ENCODE peak calls at places on chromosome 3, in four cellular contexts. J is HCT116, Q is aorta, H is cardiac muscle cell. I is an unnamed sample.
A peak's percentile ranks its signal among the peaks of the same experiment; 100 is the strongest.

GRCh38 chr3:181567446-181568075 is 144.2 kb upstream of the SOX2 start:
- DNase-seq in J (no peak), Q (no peak), H (no peak), I (no peak)

GRCh38 chr3:67437090-67437489 is 217.3 kb downstream of the SUCLG2 start:
- DNase-seq in J (no peak), Q (no peak), H (peak; percentile 18), I (no peak)

GRCh38 chr3:113035387-113035982 is 44.7 kb downstream of the GTPBP8 start:
- DNase-seq in J (peak; percentile 50), Q (no peak), H (peak; percentile 74), I (no peak)

GRCh38 chr3:98980915-98981596 is 79.6 kb upstream of the DCBLD2 start:
- DNase-seq in J (peak; percentile 57), Q (no peak), H (peak; percentile 20), I (no peak)

GRCh38 chr3:143897558-143898305 is 49.5 kb upstream of the SLC9A9 start:
- DNase-seq in J (no peak), Q (no peak), H (peak; percentile 92), I (no peak)

GRCh38 chr3:156599475-156599874 is 44.6 kb upstream of the SSR3 start:
- DNase-seq in J (no peak), Q (no peak), H (no peak), I (no peak)

GRCh38 chr3:126959144-126959920 is 23.6 kb upstream of the PLXNA1 start:
- DNase-seq in J (no peak), Q (peak; percentile 55), H (no peak), I (no peak)

GRCh38 chr3:44968447-44968858 is 7.5 kb downstream of the ZDHHC3 start:
- DNase-seq in J (no peak), Q (no peak), H (no peak), I (no peak)

GRCh38 chr3:128439226-128439625 is 27.5 kb downstream of the DNAJB8 start:
- DNase-seq in J (no peak), Q (no peak), H (no peak), I (no peak)

GRCh38 chr3:173939319-173939718 is 541.8 kb downstream of the NLGN1 start:
- DNase-seq in J (no peak), Q (no peak), H (no peak), I (no peak)

GRCh38 chr3:189324538-189325138 is 152.9 kb downstream of the TPRG1 start:
- DNase-seq in J (peak; percentile 99), Q (no peak), H (peak; percentile 70), I (no peak)

GRCh38 chr3:127342735-127343134 is 54.9 kb upstream of the PRR20G start:
- DNase-seq in J (no peak), Q (no peak), H (no peak), I (no peak)

GRCh38 chr3:196886175-196886574 is 18.5 kb downstream of the SENP5 start:
- DNase-seq in J (no peak), Q (no peak), H (no peak), I (no peak)

GRCh38 chr3:65732060-65732933 is 306.4 kb downstream of the MAGI1 start:
- DNase-seq in J (peak; percentile 29), Q (no peak), H (peak; percentile 73), I (no peak)

GRCh38 chr3:56347219-56347871 is 120.9 kb downstream of the ERC2 start:
- DNase-seq in J (no peak), Q (no peak), H (peak; percentile 18), I (no peak)

GRCh38 chr3:141955163-141955562 is 78.7 kb downstream of the ATP1B3 start:
- DNase-seq in J (no peak), Q (no peak), H (no peak), I (no peak)

GRCh38 chr3:175737646-175738572 is 878.8 kb downstream of the NAALADL2 start:
- DNase-seq in J (no peak), Q (no peak), H (peak; percentile 1), I (peak; percentile 5)

DNA sequence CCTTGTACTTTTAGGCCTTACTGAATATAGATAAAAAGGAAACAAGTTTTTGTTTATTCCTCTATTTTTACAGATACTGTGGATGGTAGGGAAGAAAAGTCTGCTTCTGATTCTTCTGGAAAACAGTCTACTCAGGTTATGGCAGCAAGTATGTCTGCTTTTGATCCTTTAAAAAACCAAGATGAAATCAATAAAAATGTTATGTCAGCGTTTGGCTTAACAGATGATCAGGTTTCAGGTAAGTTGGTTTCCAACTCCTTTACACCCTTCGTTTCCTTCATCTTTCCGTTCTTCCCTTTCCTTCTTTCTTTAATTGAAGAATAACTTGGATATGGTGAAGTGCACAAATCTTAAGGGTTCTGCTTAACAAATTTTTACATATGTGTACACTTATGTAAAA is 23.1 kb downstream of the TFG start:
- DNase-seq in J (no peak), Q (no peak), H (no peak), I (no peak)
- H3K36me3 ChIP-seq in J (peaks cover 35% of the 10 kb centered on the region), Q (peaks cover 5% of the 10 kb centered on the region), H (peaks cover 52% of the 10 kb centered on the region), I (peaks cover 96% of the 10 kb centered on the region)

DNA sequence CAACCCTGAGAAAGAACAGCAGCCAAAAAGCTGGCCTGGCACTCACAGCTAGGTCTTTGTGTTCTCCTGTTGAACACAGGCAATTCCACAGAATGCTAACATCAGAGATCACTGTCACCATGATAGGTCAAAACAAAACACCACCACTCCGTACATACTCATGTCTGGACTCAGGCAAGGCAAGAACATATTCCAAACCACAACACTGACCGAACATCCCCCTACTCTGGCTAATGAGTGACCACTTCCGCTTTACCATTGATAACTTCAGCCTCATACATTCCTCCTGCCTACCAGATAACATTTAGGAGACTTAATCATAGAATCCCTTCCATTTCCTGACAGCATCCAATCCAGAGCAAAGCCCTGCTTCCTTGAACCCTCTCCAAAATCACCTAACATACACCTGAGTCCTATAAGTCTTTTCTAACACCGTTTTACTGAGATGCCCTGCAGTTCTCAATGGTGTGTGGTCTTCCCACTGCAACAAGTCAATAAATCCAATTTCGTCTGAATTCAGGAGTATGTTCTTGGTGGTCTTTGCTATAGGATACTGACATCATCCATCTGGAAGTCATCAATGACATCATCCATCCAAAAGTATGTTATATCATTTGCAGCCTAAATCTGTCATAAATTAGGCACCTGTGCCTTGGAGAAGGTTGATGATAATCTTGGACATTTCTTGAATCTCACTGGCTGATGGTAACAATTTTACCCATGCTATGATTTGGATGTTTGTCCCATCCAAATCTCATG is 23.7 kb downstream of the RIOX2 start:
- DNase-seq in J (no peak), Q (no peak), H (peak; percentile 62), I (no peak)
- H3K36me3 ChIP-seq in J (peaks cover 50% of the 10 kb centered on the region), Q (peaks cover 13% of the 10 kb centered on the region), H (peaks cover 31% of the 10 kb centered on the region), I (no peaks in the 10 kb centered on the region)

GRCh38 chr3:15896500-15896899 is 98.7 kb upstream of the ANKRD28 start:
- DNase-seq in J (no peak), Q (no peak), H (no peak), I (no peak)

GRCh38 chr3:15892828-15893227 is 95.0 kb upstream of the ANKRD28 start:
- DNase-seq in J (no peak), Q (no peak), H (no peak), I (no peak)

GRCh38 chr3:15892311-15892710 is 94.5 kb upstream of the ANKRD28 start:
- DNase-seq in J (no peak), Q (no peak), H (no peak), I (no peak)

GRCh38 chr3:15889936-15890335 is 92.2 kb upstream of the ANKRD28 start:
- DNase-seq in J (no peak), Q (no peak), H (no peak), I (no peak)

GRCh38 chr3:15894382-15894781 is 96.6 kb upstream of the ANKRD28 start:
- DNase-seq in J (no peak), Q (no peak), H (no peak), I (no peak)
- H3K36me3 ChIP-seq in J (no peaks in the 10 kb centered on the region), Q (no peaks in the 10 kb centered on the region), H (no peaks in the 10 kb centered on the region), I (no peaks in the 10 kb centered on the region)

GRCh38 chr3:186080849-186081438 is 27.9 kb downstream of the ETV5 start:
- DNase-seq in J (no peak), Q (no peak), H (no peak), I (no peak)
- H3K36me3 ChIP-seq in J (peaks cover 13% of the 10 kb centered on the region), Q (no peaks in the 10 kb centered on the region), H (no peaks in the 10 kb centered on the region), I (no peaks in the 10 kb centered on the region)

I was measured in left lung.